ENCODE peak calls at places on chromosomes 3 and 15, in ten cellular contexts. H, W, C, T, X, Z, O, E, P and A are unnamed samples.
A peak's percentile ranks its signal among the peaks of the same experiment; 100 is the strongest.

GRCh38 chr3:12758025-12758830 is 831 bp downstream of the TMEM40 start:
- DNase-seq in C (peak; percentile 68), E (no peak), H (no peak), P (no peak), O (no peak), Z (no peak), X (no peak), W (peak; percentile 68), T (no peak), A (no peak)

GRCh38 chr15:41876007-41876406 is 17.8 kb downstream of the SPTBN5 start:
- DNase-seq in X (no peak), C (no peak), P (no peak), E (no peak), W (no peak), Z (no peak), T (no peak), O (no peak), H (no peak), A (no peak)

GRCh38 chr3:179563298-179563934 is 690 bp downstream of the ACTL6A start:
- DNase-seq in P (peak; percentile 83), Z (peak; percentile 55), C (peak; percentile 72), X (peak; percentile 80), H (peak; percentile 56), T (peak; percentile 52), O (peak; percentile 74), W (peak; percentile 83), E (peak; percentile 50), A (peak; percentile 37)

GRCh38 chr3:136184703-136185102 is 11.4 kb downstream of the MSL2 start:
- DNase-seq in W (peak; percentile 42), T (no peak), H (no peak), E (no peak), Z (no peak), C (no peak), X (no peak), P (no peak), O (no peak), A (no peak)

GRCh38 chr3:45711936-45712335 is 22.7 kb downstream of the SACM1L start:
- DNase-seq in W (no peak), X (no peak), C (no peak), E (no peak), P (no peak), O (no peak), T (no peak), H (no peak), Z (no peak), A (no peak)

GRCh38 chr15:29672446-29672845 is 149.8 kb downstream of the TJP1 start:
- DNase-seq in E (no peak), C (no peak), Z (no peak), H (no peak), P (no peak), T (no peak), O (no peak), X (no peak), W (no peak), A (no peak)

GRCh38 chr3:168824107-168824506 is 728.4 kb upstream of the GOLIM4 start:
- DNase-seq in W (no peak), H (no peak), C (no peak), Z (no peak), P (no peak), T (no peak), X (no peak), O (no peak), E (no peak), A (no peak)

GRCh38 chr3:6542795-6543194 is 318.1 kb upstream of the GRM7 start:
- DNase-seq in P (no peak), W (no peak), O (no peak), C (no peak), Z (no peak), T (no peak), E (no peak), X (no peak), H (no peak), A (no peak)

GRCh38 chr15:30065025-30065801 is 17.5 kb upstream of the GOLGA8J start:
- DNase-seq in H (no peak), Z (no peak), P (no peak), O (no peak), X (no peak), W (peak; percentile 85), E (no peak), T (no peak), C (no peak), A (no peak)